ENCODE peak calls at places on chromosome 13, in seven cellular contexts. P is substantia nigra; K is epithelial cell of prostate; N is amniotic stem cell; T is naive thymus-derived CD4-positive, alpha-beta T cell; D is A172; Z is Kasumi-1. M is an unnamed sample.

GRCh38 chr13:30696278-30697176 is 38.8 kb upstream of the ALOX5AP start:
- DNase-seq in P (no peak), K (no peak), N (no peak), T (no peak), D (peak; percentile 32), Z (peak; percentile 22), M (no peak)

GRCh38 chr13:45464687-45465453 is at the start of gene COG3:
- DNase-seq in P (peak; percentile 95), K (peak; percentile 92), N (peak; percentile 95), T (peak; percentile 96), D (peak; percentile 95), Z (peak; percentile 99), M (peak; percentile 93)

GRCh38 chr13:51797664-51798488 is 6.1 kb downstream of the DHRS12 start:
- DNase-seq in P (peak; percentile 48), K (peak; percentile 48), N (peak; percentile 46), T (peak; percentile 67), D (peak; percentile 68), Z (peak; percentile 42), M (no peak)

GRCh38 chr13:112448621-112449544 is 72.7 kb downstream of the SPACA7 start:
- DNase-seq in P (no peak), K (no peak), N (no peak), T (no peak), D (no peak), Z (no peak), M (no peak)

GRCh38 chr13:113956571-113956970 is 17.3 kb downstream of the C13orf46 start:
- DNase-seq in P (no peak), K (no peak), N (no peak), T (no peak), D (no peak), Z (no peak), M (no peak)

GRCh38 chr13:99484405-99484981 is 16.8 kb upstream of the TM9SF2 start:
- DNase-seq in P (no peak), K (peak; percentile 65), N (no peak), T (no peak), D (no peak), Z (peak; percentile 24), M (no peak)

GRCh38 chr13:114203536-114203935 is 24.5 kb downstream of the CFAP97D2 start:
- DNase-seq in P (no peak), K (no peak), N (no peak), T (no peak), D (no peak), Z (no peak), M (no peak)

GRCh38 chr13:94656766-94657165 is 55.1 kb downstream of the GPR180 start:
- DNase-seq in P (no peak), K (peak; percentile 79), N (peak; percentile 33), T (no peak), D (peak; percentile 89), Z (no peak), M (no peak)

GRCh38 chr13:23180711-23181110 is at the start of gene SGCG:
- DNase-seq in P (no peak), K (no peak), N (no peak), T (no peak), D (no peak), Z (no peak), M (no peak)

GRCh38 chr13:110509478-110509926 is 52.0 kb downstream of the RAB20 start:
- DNase-seq in P (no peak), K (no peak), N (no peak), T (no peak), D (no peak), Z (no peak), M (no peak)

GRCh38 chr13:34347784-34348573 is 530.0 kb downstream of the RFC3 start:
- DNase-seq in P (no peak), K (peak; percentile 73), N (no peak), T (no peak), D (no peak), Z (no peak), M (no peak)

GRCh38 chr13:51212808-51213728 is 9.1 kb upstream of the FAM124A start:
- DNase-seq in P (no peak), K (no peak), N (no peak), T (no peak), D (no peak), Z (no peak), M (no peak)

GRCh38 chr13:98992355-98992754 is 14.5 kb upstream of the DOCK9 start:
- DNase-seq in P (no peak), K (no peak), N (no peak), T (no peak), D (peak; percentile 92), Z (no peak), M (no peak)

GRCh38 chr13:43686557-43686956 is 100.2 kb downstream of the ENOX1 start:
- DNase-seq in P (no peak), K (peak; percentile 24), N (peak; percentile 75), T (no peak), D (peak; percentile 79), Z (no peak), M (no peak)

GRCh38 chr13:113414335-113414734 is 39.0 kb downstream of the ADPRHL1 start:
- DNase-seq in P (no peak), K (no peak), N (no peak), T (no peak), D (no peak), Z (no peak), M (no peak)

GRCh38 chr13:22076658-22077057 is 405.8 kb downstream of the FGF9 start:
- DNase-seq in P (no peak), K (no peak), N (no peak), T (no peak), D (no peak), Z (no peak), M (no peak)

GRCh38 chr13:48533207-48533499 is 273 bp upstream of the RCBTB2 start:
- DNase-seq in P (no peak), K (no peak), N (no peak), T (no peak), D (no peak), Z (no peak), M (no peak)

GRCh38 chr13:102651892-102652291 is 43.0 kb downstream of the METTL21C start:
- DNase-seq in P (no peak), K (no peak), N (no peak), T (no peak), D (peak; percentile 81), Z (no peak), M (no peak)

GRCh38 chr13:74730556-74731331 is 596.5 kb upstream of the KLF12 start:
- DNase-seq in P (no peak), K (no peak), N (no peak), T (no peak), D (no peak), Z (no peak), M (no peak)

GRCh38 chr13:83709751-83710515 is 172.3 kb downstream of the SLITRK1 start:
- DNase-seq in P (no peak), K (peak; percentile 6), N (no peak), T (no peak), D (no peak), Z (no peak), M (no peak)

GRCh38 chr13:89660752-89661151 is 1686.7 kb upstream of the MIR17HG start:
- DNase-seq in P (no peak), K (no peak), N (no peak), T (no peak), D (peak; percentile 4), Z (no peak), M (no peak)

GRCh38 chr13:72648513-72649065 is 78.8 kb downstream of the MZT1 start:
- DNase-seq in P (no peak), K (no peak), N (no peak), T (no peak), D (peak; percentile 5), Z (no peak), M (no peak)

GRCh38 chr13:100051070-100051469 is 37.8 kb upstream of the PCCA start:
- DNase-seq in P (no peak), K (no peak), N (no peak), T (no peak), D (no peak), Z (no peak), M (no peak)

GRCh38 chr13:46150134-46150693 is 31.8 kb downstream of the LCP1 start:
- DNase-seq in P (no peak), K (no peak), N (no peak), T (no peak), D (no peak), Z (no peak), M (no peak)

GRCh38 chr13:113967206-113967720 is 6.6 kb downstream of the C13orf46 start:
- DNase-seq in P (no peak), K (no peak), N (no peak), T (no peak), D (no peak), Z (no peak), M (no peak)

GRCh38 chr13:88937381-88937780 is 1266.2 kb downstream of the SLITRK5 start:
- DNase-seq in P (no peak), K (no peak), N (no peak), T (no peak), D (no peak), Z (no peak), M (no peak)

GRCh38 chr13:113272791-113273190 is 24.2 kb upstream of the LAMP1 start:
- DNase-seq in P (no peak), K (no peak), N (no peak), T (no peak), D (no peak), Z (no peak), M (no peak)

GRCh38 chr13:43994999-43995859 is 115.5 kb downstream of the LACC1 start:
- DNase-seq in P (no peak), K (no peak), N (no peak), T (no peak), D (no peak), Z (no peak), M (no peak)

GRCh38 chr13:25971499-25972145 is 80.2 kb downstream of the SHISA2 start:
- DNase-seq in P (no peak), K (no peak), N (no peak), T (peak; percentile 55), D (no peak), Z (no peak), M (no peak)

GRCh38 chr13:99639126-99639525 is 137.9 kb downstream of the TM9SF2 start:
- DNase-seq in P (no peak), K (no peak), N (no peak), T (no peak), D (no peak), Z (no peak), M (no peak)

GRCh38 chr13:32986552-32986951 is 29.7 kb upstream of the KL start:
- DNase-seq in P (no peak), K (no peak), N (no peak), T (no peak), D (no peak), Z (peak; percentile 1), M (no peak)

GRCh38 chr13:28100149-28101121 is at the start of gene FLT3:
- DNase-seq in P (no peak), K (no peak), N (no peak), T (no peak), D (peak; percentile 50), Z (peak; percentile 38), M (no peak)

GRCh38 chr13:59445812-59446211 is 717.9 kb downstream of the DIAPH3 start:
- DNase-seq in P (no peak), K (no peak), N (no peak), T (no peak), D (no peak), Z (no peak), M (no peak)

M was measured in nucleus accumbens.